ENCODE peak calls at places on chromosomes 11 and 22, in five cellular contexts. I is RPMI8226, L is endothelial cell of umbilical vein, R is T-helper 1 cell, Y is GDM1. B is an unnamed sample.
A peak's percentile ranks its signal among the peaks of the same experiment; 100 is the strongest.

GRCh38 chr22:47301820-47302475 is 539.5 kb downstream of the TBC1D22A start:
- DNase-seq in I (no peak), L (no peak), R (no peak), Y (no peak), B (no peak)

GRCh38 chr22:24803064-24803542 is 2.9 kb upstream of the SGSM1 start:
- DNase-seq in I (peak; percentile 52), L (peak; percentile 38), R (no peak), Y (peak; percentile 12), B (peak; percentile 39)

GRCh38 chr11:118171274-118172062 is 5.0 kb downstream of the SCN2B start:
- DNase-seq in I (peak; percentile 83), L (peak; percentile 61), R (peak; percentile 37), Y (peak; percentile 57), B (peak; percentile 74)

GRCh38 chr11:123203934-123204333 is 8.9 kb upstream of the CLMP start:
- DNase-seq in I (no peak), L (no peak), R (no peak), Y (no peak), B (no peak)

GRCh38 chr22:43823911-43824665 is 12.0 kb upstream of the EFCAB6 start:
- DNase-seq in I (no peak), L (no peak), R (no peak), Y (no peak), B (no peak)

GRCh38 chr11:2518983-2519340 is 74.2 kb downstream of the KCNQ1 start:
- DNase-seq in I (no peak), L (no peak), R (no peak), Y (no peak), B (no peak)

GRCh38 chr11:1295591-1295990 is 13.8 kb downstream of the TOLLIP start:
- DNase-seq in I (no peak), L (no peak), R (no peak), Y (no peak), B (no peak)

GRCh38 chr11:117175781-117176180 is 2.8 kb upstream of the SIDT2 start:
- DNase-seq in I (no peak), L (no peak), R (no peak), Y (no peak), B (no peak)

GRCh38 chr11:76252625-76253024 is 46.3 kb upstream of the WNT11 start:
- DNase-seq in I (no peak), L (no peak), R (no peak), Y (no peak), B (no peak)

GRCh38 chr11:2524446-2525165 is 79.8 kb downstream of the KCNQ1 start:
- DNase-seq in I (no peak), L (no peak), R (no peak), Y (no peak), B (no peak)

GRCh38 chr11:62832346-62833234 is at the start of gene TEX54:
- DNase-seq in I (peak; percentile 22), L (no peak), R (no peak), Y (no peak), B (no peak)

GRCh38 chr11:12827929-12828812 is 153.9 kb downstream of the TEAD1 start:
- DNase-seq in I (peak; percentile 66), L (peak; percentile 91), R (no peak), Y (no peak), B (no peak)

GRCh38 chr22:47196881-47197701 is 434.6 kb downstream of the TBC1D22A start:
- DNase-seq in I (no peak), L (no peak), R (no peak), Y (no peak), B (no peak)